ENCODE peak calls at places on chromosomes 16 and 17, in seven cellular contexts. Q is HFFc6; O is activated naive CD8-positive, alpha-beta T cell treated with anti-CD3 and anti-CD28 coated beads for 36 hours; H is CD8-positive, alpha-beta T cell; C is DMS153; U is NCI-H446; D is psoas muscle. Z is an unnamed sample.

GRCh38 chr17:48647103-48647963 is 21.2 kb upstream of the HOXB9 start:
- DNase-seq in Q (no peak), O (no peak), H (no peak), C (no peak), U (no peak), D (no peak), Z (peak; percentile 29)

GRCh38 chr16:89623511-89624232 is 10.2 kb downstream of the DPEP1 start:
- DNase-seq in Q (no peak), O (no peak), H (no peak), C (no peak), U (no peak), D (no peak), Z (no peak)

GRCh38 chr17:74521701-74522201 is 9.5 kb downstream of the CD300LB start:
- DNase-seq in Q (no peak), O (no peak), H (no peak), C (no peak), U (no peak), D (no peak), Z (no peak)

GRCh38 chr16:3035289-3035971 is 1.3 kb downstream of the BICDL2 start:
- DNase-seq in Q (no peak), O (no peak), H (no peak), C (no peak), U (no peak), D (no peak), Z (no peak)

GRCh38 chr17:2025622-2026309 is 632 bp upstream of the RTN4RL1 start:
- DNase-seq in Q (peak; percentile 58), O (no peak), H (peak; percentile 24), C (no peak), U (no peak), D (peak; percentile 87), Z (peak; percentile 89)

GRCh38 chr16:1026784-1027415 is 45.3 kb downstream of the SOX8 start:
- DNase-seq in Q (no peak), O (no peak), H (no peak), C (no peak), U (no peak), D (no peak), Z (no peak)

GRCh38 chr17:7932949-7933348 is 943 bp downstream of the CNTROB start:
- DNase-seq in Q (peak; percentile 80), O (peak; percentile 39), H (peak; percentile 34), C (no peak), U (no peak), D (no peak), Z (peak; percentile 77)

GRCh38 chr17:64732336-64733006 is 70.4 kb upstream of the SMURF2 start:
- DNase-seq in Q (peak; percentile 84), O (no peak), H (no peak), C (no peak), U (no peak), D (peak; percentile 68), Z (peak; percentile 53)

GRCh38 chr17:65554568-65555223 is 6.8 kb downstream of the AXIN2 start:
- DNase-seq in Q (no peak), O (no peak), H (no peak), C (peak; percentile 69), U (no peak), D (peak; percentile 74), Z (no peak)

GRCh38 chr17:9484789-9485188 is 90.8 kb downstream of the STX8 start:
- DNase-seq in Q (peak; percentile 12), O (no peak), H (no peak), C (no peak), U (no peak), D (no peak), Z (no peak)

GRCh38 chr17:38353084-38353604 is 1.5 kb downstream of the SOCS7 start:
- DNase-seq in Q (no peak), O (no peak), H (no peak), C (no peak), U (no peak), D (no peak), Z (no peak)

GRCh38 chr17:82900741-82901140 is 60.9 kb upstream of the ZNF750 start:
- DNase-seq in Q (no peak), O (no peak), H (no peak), C (no peak), U (no peak), D (no peak), Z (no peak)

GRCh38 chr16:1677339-1677738 is 740 bp upstream of the JPT2 start:
- DNase-seq in Q (no peak), O (no peak), H (no peak), C (no peak), U (no peak), D (no peak), Z (no peak)

GRCh38 chr17:49882434-49882833 is 34.6 kb upstream of the TAC4 start:
- DNase-seq in Q (no peak), O (no peak), H (no peak), C (no peak), U (no peak), D (no peak), Z (no peak)

GRCh38 chr16:28844226-28844885 is 1.8 kb downstream of the TUFM start:
- DNase-seq in Q (no peak), O (no peak), H (no peak), C (no peak), U (no peak), D (no peak), Z (no peak)

GRCh38 chr17:75544250-75544649 is 18.8 kb downstream of the LLGL2 start:
- DNase-seq in Q (no peak), O (no peak), H (no peak), C (no peak), U (no peak), D (no peak), Z (no peak)

GRCh38 chr16:67936124-67936875 is at the start of gene PSMB10:
- DNase-seq in Q (no peak), O (no peak), H (peak; percentile 44), C (no peak), U (no peak), D (peak; percentile 73), Z (peak; percentile 89)

GRCh38 chr16:48101069-48101674 is 54.6 kb downstream of the ABCC12 start:
- DNase-seq in Q (no peak), O (no peak), H (no peak), C (no peak), U (no peak), D (no peak), Z (no peak)

GRCh38 chr17:15266325-15266950 is 1.3 kb upstream of the PMP22 start:
- DNase-seq in Q (no peak), O (no peak), H (no peak), C (no peak), U (no peak), D (no peak), Z (no peak)

GRCh38 chr16:20191566-20191965 is 117.9 kb upstream of the GPR139 start:
- DNase-seq in Q (no peak), O (no peak), H (no peak), C (no peak), U (no peak), D (no peak), Z (no peak)

GRCh38 chr16:81333356-81333755 is 18.6 kb downstream of the GAN start:
- DNase-seq in Q (no peak), O (no peak), H (no peak), C (no peak), U (no peak), D (no peak), Z (no peak)

GRCh38 chr17:4043862-4044261 is 79.6 kb upstream of the ATP2A3 start:
- DNase-seq in Q (no peak), O (peak; percentile 39), H (peak; percentile 73), C (no peak), U (no peak), D (no peak), Z (no peak)

GRCh38 chr16:84774810-84775209 is 45.0 kb upstream of the CRISPLD2 start:
- DNase-seq in Q (peak; percentile 78), O (no peak), H (no peak), C (no peak), U (no peak), D (peak; percentile 71), Z (peak; percentile 61)

GRCh38 chr17:62017496-62017895 is 47.6 kb downstream of the MED13 start:
- DNase-seq in Q (peak; percentile 34), O (no peak), H (no peak), C (no peak), U (no peak), D (no peak), Z (peak; percentile 66)

GRCh38 chr16:48155926-48156789 is at the start of gene ABCC12:
- DNase-seq in Q (no peak), O (no peak), H (no peak), C (no peak), U (no peak), D (no peak), Z (no peak)

GRCh38 chr17:81828656-81829055 is 4.4 kb downstream of the MCRIP1 start:
- DNase-seq in Q (no peak), O (no peak), H (no peak), C (no peak), U (no peak), D (no peak), Z (no peak)

GRCh38 chr16:2964416-2965223 is 545 bp downstream of the KREMEN2 start:
- DNase-seq in Q (no peak), O (peak; percentile 83), H (peak; percentile 54), C (peak; percentile 60), U (peak; percentile 87), D (peak; percentile 58), Z (no peak)

GRCh38 chr17:13420294-13421277 is 181.1 kb downstream of the HS3ST3A1 start:
- DNase-seq in Q (peak; percentile 75), O (no peak), H (no peak), C (peak; percentile 39), U (no peak), D (no peak), Z (peak; percentile 14)

GRCh38 chr16:56787185-56787584 is 57.3 kb downstream of the NUP93 start:
- DNase-seq in Q (no peak), O (no peak), H (no peak), C (no peak), U (no peak), D (no peak), Z (no peak)

Z was measured in hepatic stellate cell.